ENCODE peak calls at places on chromosomes 1 and 21, in four cellular contexts. V, O, D and C are unnamed samples.

GRCh38 chr1:192445849-192446489 is 129.2 kb downstream of the RGS21 start:
- DNase-seq in V (peak; percentile 64), D (peak; percentile 23), O (peak; percentile 12), C (no peak)

GRCh38 chr1:42841010-42841409 is 5.4 kb upstream of the ZNF691 start:
- DNase-seq in O (no peak), D (no peak), V (no peak), C (no peak)

GRCh38 chr1:162726539-162726938 is 64.0 kb upstream of the HSD17B7 start:
- DNase-seq in D (no peak), O (no peak), V (no peak), C (no peak)

GRCh38 chr1:26288311-26288941 is 8.5 kb downstream of the SH3BGRL3 start:
- DNase-seq in O (no peak), D (no peak), V (no peak), C (no peak)

GRCh38 chr1:197423006-197423405 is 155.0 kb downstream of the CRB1 start:
- DNase-seq in V (peak; percentile 53), O (no peak), D (no peak), C (no peak)

GRCh38 chr1:236576004-236576403 is 28.3 kb downstream of the HEATR1 start:
- DNase-seq in V (peak; percentile 12), D (no peak), O (no peak), C (no peak)

GRCh38 chr21:34883501-34884271 is 165.4 kb downstream of the RUNX1 start:
- DNase-seq in O (no peak), V (no peak), D (no peak), C (no peak)

GRCh38 chr1:9239622-9240401 is 5.2 kb downstream of the H6PD start:
- DNase-seq in D (peak; percentile 66), V (peak; percentile 57), O (no peak), C (no peak)

GRCh38 chr1:31642366-31642765 is 2.3 kb downstream of the PEF1 start:
- DNase-seq in O (no peak), V (no peak), D (no peak), C (no peak)

GRCh38 chr1:200526709-200527612 is 93.6 kb downstream of the KIF14 start:
- DNase-seq in O (no peak), V (no peak), D (no peak), C (no peak)

GRCh38 chr1:199751962-199752687 is 275.4 kb upstream of the NR5A2 start:
- DNase-seq in O (no peak), V (no peak), D (no peak), C (no peak)

GRCh38 chr21:17921579-17922530 is 102.7 kb upstream of the C21orf91 start:
- DNase-seq in D (peak; percentile 61), O (no peak), V (peak; percentile 34), C (no peak)

GRCh38 chr1:161951646-161952045 is 72.0 kb downstream of the OLFML2B start:
- DNase-seq in O (no peak), V (no peak), D (no peak), C (no peak)

GRCh38 chr21:22993822-22994574 is 1995.8 kb downstream of the NCAM2 start:
- DNase-seq in O (no peak), V (no peak), D (no peak), C (no peak)

GRCh38 chr21:38039369-38039768 is 123.1 kb upstream of the KCNJ6 start:
- DNase-seq in O (no peak), V (no peak), D (no peak), C (no peak)